ENCODE peak calls at places on chromosomes 11 and 22, in six cellular contexts. K is H9, L is trophoblast cell, I is mesenchymal stem cell, C is neuronal stem cell, P is H1. U is an unnamed sample.

GRCh38 chr11:43941257-43941879 is 1.1 kb upstream of the C11orf96 start:
- DNase-seq in K (no peak), I (peak), P (no peak), L (no peak), C (no peak), U (peak)

GRCh38 chr11:34916810-34917780 is 677 bp downstream of the PDHX start:
- DNase-seq in K (no peak), I (no peak), P (peak), L (no peak), C (no peak), U (peak)

GRCh38 chr11:3161309-3161708 is 3.8 kb downstream of the OSBPL5 start:
- DNase-seq in I (peak), P (no peak), L (no peak), C (no peak), K (no peak), U (no peak)

GRCh38 chr11:134841411-134841810 is 429.4 kb upstream of the B3GAT1 start:
- DNase-seq in I (no peak), K (no peak), L (no peak), C (no peak), P (no peak), U (no peak)

GRCh38 chr11:75823415-75823814 is 8.4 kb downstream of the UVRAG start:
- DNase-seq in P (no peak), K (no peak), L (no peak), I (no peak), C (no peak), U (no peak)

GRCh38 chr11:876550-876949 is 33.9 kb downstream of the TSPAN4 start:
- DNase-seq in I (no peak), C (no peak), K (no peak), L (no peak), P (no peak), U (peak)

GRCh38 chr11:10032991-10033390 is 261.0 kb downstream of the SBF2 start:
- DNase-seq in L (no peak), I (no peak), C (no peak), P (no peak), K (no peak), U (peak)

GRCh38 chr11:122779047-122779629 is 59.2 kb upstream of the CRTAM start:
- DNase-seq in I (peak), P (no peak), C (no peak), K (no peak), L (no peak), U (no peak)

GRCh38 chr22:29072193-29072978 is 449 bp upstream of the KREMEN1 start:
- DNase-seq in P (peak), I (peak), L (peak), C (peak), K (peak), U (peak)

GRCh38 chr22:24540470-24540869 is 14.5 kb downstream of the GUCD1 start:
- DNase-seq in L (no peak), C (no peak), P (no peak), I (no peak), K (no peak), U (no peak)

GRCh38 chr11:83257638-83258229 is 28.4 kb downstream of the CCDC90B start:
- DNase-seq in C (no peak), I (peak), K (no peak), L (no peak), P (no peak), U (peak)

GRCh38 chr22:46963672-46964545 is 201.5 kb downstream of the TBC1D22A start:
- DNase-seq in K (no peak), P (no peak), C (no peak), I (no peak), L (no peak), U (no peak)

DNA sequence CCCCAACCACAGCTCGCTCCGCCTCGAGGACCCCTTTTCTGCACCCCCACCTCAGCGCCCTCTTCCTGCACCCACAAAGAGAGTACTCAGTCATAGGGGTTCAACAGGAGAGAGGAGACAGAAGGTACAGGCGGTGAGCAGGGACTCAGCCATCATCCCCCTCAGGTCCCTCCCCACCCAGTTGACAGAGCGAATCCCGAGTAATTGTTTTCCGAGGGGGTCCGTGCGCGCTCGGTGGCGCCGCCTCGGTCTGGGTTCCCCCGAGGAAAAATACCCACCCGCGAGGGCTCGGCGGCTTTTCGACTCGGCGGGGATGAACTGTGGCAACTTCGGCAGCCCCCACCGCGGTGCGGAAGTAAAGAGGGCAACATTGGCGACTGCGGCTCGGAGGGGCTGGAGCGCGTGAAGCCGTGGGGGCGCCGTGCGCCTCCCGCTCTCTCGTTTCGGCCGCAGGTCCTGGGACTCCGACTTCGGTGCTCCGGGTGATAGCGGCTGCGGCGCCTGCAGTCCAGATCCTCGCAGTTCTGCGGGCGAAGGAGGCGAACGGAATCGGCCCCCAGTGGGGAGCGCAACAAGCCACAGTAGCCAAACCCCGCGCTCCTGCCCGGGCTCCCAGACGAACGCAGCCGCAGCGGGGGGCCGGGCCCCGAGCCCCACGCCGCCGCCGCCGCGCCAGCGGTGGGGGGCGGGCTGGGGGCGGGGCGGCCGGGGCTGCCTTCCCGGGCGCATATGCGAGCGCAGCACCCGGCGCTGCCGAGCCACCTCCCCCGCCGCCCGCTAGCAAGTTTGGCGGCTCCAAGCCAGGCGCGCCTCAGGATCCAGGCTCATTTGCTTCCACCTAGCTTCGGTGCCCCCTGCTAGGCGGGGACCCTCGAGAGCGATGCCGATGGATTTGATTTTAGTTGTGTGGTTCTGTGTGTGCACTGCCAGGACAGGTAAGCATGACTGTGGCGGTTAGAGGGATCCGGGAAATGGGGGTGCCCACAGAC is at the start of gene NELL1:
- DNase-seq in I (no peak), P (peak), K (peak), C (no peak), L (no peak), U (no peak)
- H3K4me2 ChIP-seq in I (peak), P (peak), K (peak), C (peak), L (peak), U (no peak)

GRCh38 chr11:113880966-113881365 is 5.6 kb upstream of the USP28 start:
- DNase-seq in L (no peak), I (no peak), C (no peak), P (no peak), K (no peak), U (no peak)
- H4K91ac ChIP-seq in L (no peak), I (no peak), C (no peak), P (peak), K (no peak), U (no peak)

GRCh38 chr11:86999859-87000753 is 37.6 kb upstream of the TMEM135 start:
- DNase-seq in P (no peak), C (no peak), K (no peak), I (peak), L (peak), U (peak)
- H3K23ac ChIP-seq in P (no peak), C (no peak), K (no peak), I (no peak), L (no peak), U (no peak)

GRCh38 chr11:62001450-62002178 is 34.2 kb upstream of the FTH1 start:
- DNase-seq in K (no peak), P (no peak), C (no peak), L (no peak), I (no peak), U (no peak)

GRCh38 chr11:62000539-62001446 is 33.4 kb upstream of the FTH1 start:
- DNase-seq in C (no peak), I (no peak), P (no peak), L (no peak), K (no peak), U (no peak)

GRCh38 chr11:61999141-61999975 is 31.9 kb upstream of the FTH1 start:
- DNase-seq in C (no peak), L (no peak), P (no peak), K (no peak), I (peak), U (no peak)

GRCh38 chr11:61994981-61995380 is 27.5 kb upstream of the FTH1 start:
- DNase-seq in I (no peak), L (no peak), K (no peak), P (no peak), C (no peak), U (no peak)

DNA sequence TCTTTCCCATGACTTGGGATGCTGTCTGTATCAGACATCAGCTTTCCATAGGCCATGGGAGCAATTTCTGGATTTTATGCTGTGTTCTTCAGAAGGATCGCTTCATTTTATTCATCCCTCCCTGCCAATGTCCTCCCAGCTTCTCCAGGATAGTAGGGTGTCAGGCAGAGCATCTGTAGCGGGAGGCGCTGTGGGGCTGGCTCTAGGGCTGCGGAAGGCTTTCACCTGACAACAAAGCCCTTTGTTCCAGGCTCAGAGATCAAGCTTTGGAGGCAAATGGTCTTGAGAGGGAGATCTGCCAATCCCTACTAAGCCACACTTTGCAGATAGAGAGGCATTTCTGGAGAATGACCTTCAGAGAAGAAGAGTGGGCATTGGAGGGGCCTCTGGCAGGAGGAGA is 29.5 kb upstream of the FTH1 start:
- DNase-seq in C (no peak), K (peak), I (no peak), P (no peak), L (no peak), U (no peak)
- H3K4me2 ChIP-seq in C (no peak), K (no peak), I (no peak), P (no peak), L (no peak), U (no peak)

DNA sequence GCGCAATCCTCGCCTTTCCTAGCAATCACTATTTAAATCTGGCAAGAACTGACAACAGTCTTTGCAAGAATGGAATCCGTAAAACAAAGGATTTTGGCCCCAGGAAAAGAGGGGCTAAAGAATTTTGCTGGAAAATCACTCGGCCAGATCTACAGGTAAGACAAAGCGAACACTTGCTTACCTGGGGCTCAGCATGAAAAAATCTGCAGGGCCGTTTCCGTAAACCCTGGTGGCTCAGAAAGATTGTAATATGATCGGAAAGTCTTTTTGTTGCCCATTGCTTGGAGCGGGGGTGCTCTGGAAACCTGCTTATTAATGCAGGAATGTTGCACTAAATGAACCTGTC is 257 bp downstream of the SLC17A6 start:
- DNase-seq in C (no peak), L (no peak), I (no peak), P (no peak), K (peak), U (no peak)
- H4K91ac ChIP-seq in C (no peak), L (no peak), I (no peak), P (no peak), K (no peak), U (no peak)

GRCh38 chr11:15114501-15115475 is at the start of gene INSC:
- DNase-seq in P (peak), I (peak), L (no peak), C (peak), K (peak), U (peak)
- H3K23ac ChIP-seq in P (no peak), I (no peak), L (peak), C (no peak), K (no peak), U (peak)

U was measured in IMR-90.